ENCODE peak calls at places on chromosome 16, in four cellular contexts. Z is cardiac muscle cell, L is pancreas, A is endodermal cell. R is an unnamed sample.

GRCh38 chr16:57284206-57284951 is at the start of gene PLLP:
- DNase-seq in A (peak; percentile 85), L (peak; percentile 85), Z (peak; percentile 57), R (peak; percentile 77)

GRCh38 chr16:87202346-87202745 is 114.8 kb downstream of the C16orf95 start:
- DNase-seq in Z (no peak), A (no peak), L (no peak), R (no peak)

GRCh38 chr16:88569614-88569984 is 604 bp upstream of the ZC3H18 start:
- DNase-seq in A (peak; percentile 59), L (peak; percentile 79), Z (no peak), R (peak; percentile 19)

GRCh38 chr16:29900888-29901606 is 759 bp downstream of the ASPHD1 start:
- DNase-seq in Z (no peak), A (peak; percentile 65), L (no peak), R (no peak)

GRCh38 chr16:19704321-19705130 is 13.5 kb downstream of the KNOP1 start:
- DNase-seq in Z (no peak), A (no peak), L (no peak), R (no peak)

GRCh38 chr16:11674818-11675560 is 6.7 kb downstream of the SNN start:
- DNase-seq in L (no peak), A (no peak), Z (no peak), R (no peak)

GRCh38 chr16:89958068-89958467 is 9.5 kb downstream of the DEF8 start:
- DNase-seq in A (peak; percentile 94), L (peak; percentile 34), Z (peak; percentile 42), R (peak; percentile 73)

GRCh38 chr16:10647721-10648296 is 46.9 kb downstream of the TEKT5 start:
- DNase-seq in Z (no peak), L (no peak), A (no peak), R (peak; percentile 30)

GRCh38 chr16:22116095-22116700 is 23.9 kb downstream of the VWA3A start:
- DNase-seq in A (no peak), Z (no peak), L (no peak), R (no peak)
- H3K4me1 ChIP-seq in A (no peaks in the 10 kb centered on the region), Z (no peaks in the 10 kb centered on the region), L (no peaks in the 10 kb centered on the region), R (no peaks in the 10 kb centered on the region)

GRCh38 chr16:27225536-27226360 is 22.4 kb downstream of the KDM8 start:
- DNase-seq in A (no peak), L (no peak), Z (no peak), R (no peak)
- TF ChIP-seq CTCF in A (peak; percentile 31), L (no peak), Z (no peak), R (no peak)

GRCh38 chr16:1548234-1548633 is 14.8 kb downstream of the TMEM204 start:
- DNase-seq in Z (no peak), A (no peak), L (no peak), R (no peak)

GRCh38 chr16:1546430-1546829 is 13.0 kb downstream of the TMEM204 start:
- DNase-seq in Z (no peak), L (no peak), A (no peak), R (no peak)

GRCh38 chr16:1542533-1542932 is 9.1 kb downstream of the TMEM204 start:
- DNase-seq in L (no peak), Z (no peak), A (no peak), R (no peak)

GRCh38 chr16:1543085-1543896 is 9.8 kb downstream of the TMEM204 start:
- DNase-seq in A (peak; percentile 75), Z (peak; percentile 45), L (no peak), R (peak; percentile 43)

GRCh38 chr16:1545044-1545736 is 11.7 kb downstream of the TMEM204 start:
- DNase-seq in A (no peak), Z (peak; percentile 51), L (no peak), R (no peak)
- H3K4me1 ChIP-seq in A (no peaks in the 10 kb centered on the region), Z (peaks cover 18% of the 10 kb centered on the region), L (no peaks in the 10 kb centered on the region), R (no peaks in the 10 kb centered on the region)

GRCh38 chr16:67417333-67418061 is 1.2 kb upstream of the ZDHHC1 start:
- DNase-seq in L (no peak), Z (no peak), A (no peak), R (peak; percentile 56)

GRCh38 chr16:67413978-67414891 is 2.0 kb downstream of the ZDHHC1 start:
- DNase-seq in Z (no peak), L (no peak), A (no peak), R (no peak)

GRCh38 chr16:67419502-67419901 is 3.2 kb upstream of the ZDHHC1 start:
- DNase-seq in Z (no peak), L (no peak), A (no peak), R (no peak)

GRCh38 chr16:67419931-67420330 is 3.7 kb upstream of the ZDHHC1 start:
- DNase-seq in A (no peak), L (no peak), Z (no peak), R (peak; percentile 36)

DNA sequence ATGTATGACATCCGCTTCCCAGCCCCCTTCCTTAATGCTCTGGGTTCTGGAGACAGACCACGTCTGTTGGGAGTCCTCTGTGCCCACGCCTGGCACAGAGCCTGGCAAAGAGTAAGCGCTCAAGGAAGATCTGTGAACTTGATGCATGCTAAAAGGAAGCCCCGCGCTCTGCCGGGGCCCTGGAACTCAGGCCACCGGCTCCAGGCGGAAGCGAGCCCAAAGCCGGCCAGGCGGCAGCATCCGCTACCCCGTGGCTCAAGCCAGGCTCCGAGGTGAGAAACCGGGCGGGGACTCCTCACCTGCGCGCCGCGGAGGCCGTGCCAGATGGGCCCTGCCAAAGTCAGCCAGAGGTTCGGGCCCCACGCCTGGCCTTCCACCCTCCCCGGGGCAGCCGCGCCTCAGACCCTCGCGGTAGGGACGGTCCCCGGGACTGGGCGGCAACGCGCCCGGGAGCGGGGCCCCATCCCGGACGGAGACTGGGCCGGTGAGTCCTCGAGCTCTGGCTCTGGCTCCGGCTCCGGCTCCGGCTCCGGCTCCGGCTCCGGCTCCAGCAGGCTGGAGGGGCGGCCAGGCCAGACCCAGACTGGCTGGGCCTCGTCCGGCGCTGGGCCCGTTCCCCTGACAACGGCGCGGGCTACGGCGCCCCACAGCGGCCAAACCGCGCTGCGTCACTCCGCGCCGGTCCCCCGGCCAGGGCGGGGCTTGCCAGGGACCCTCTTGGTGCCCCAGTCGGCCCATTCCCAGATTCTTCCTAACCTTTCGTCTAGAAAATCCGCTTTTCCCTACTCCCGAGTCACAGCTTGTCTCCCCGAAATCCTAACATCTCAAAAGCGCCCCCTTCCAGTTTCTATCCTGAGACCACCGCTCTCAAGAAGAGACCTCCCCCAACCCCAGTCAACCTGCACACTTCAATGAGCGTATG is at the start of gene ZDHHC1:
- DNase-seq in L (peak; percentile 91), A (peak; percentile 92), Z (peak; percentile 82), R (no peak)
- TF ChIP-seq CTCF in L (peak; percentile 22), A (peak; percentile 68), Z (peak; percentile 38), R (no peak)

DNA sequence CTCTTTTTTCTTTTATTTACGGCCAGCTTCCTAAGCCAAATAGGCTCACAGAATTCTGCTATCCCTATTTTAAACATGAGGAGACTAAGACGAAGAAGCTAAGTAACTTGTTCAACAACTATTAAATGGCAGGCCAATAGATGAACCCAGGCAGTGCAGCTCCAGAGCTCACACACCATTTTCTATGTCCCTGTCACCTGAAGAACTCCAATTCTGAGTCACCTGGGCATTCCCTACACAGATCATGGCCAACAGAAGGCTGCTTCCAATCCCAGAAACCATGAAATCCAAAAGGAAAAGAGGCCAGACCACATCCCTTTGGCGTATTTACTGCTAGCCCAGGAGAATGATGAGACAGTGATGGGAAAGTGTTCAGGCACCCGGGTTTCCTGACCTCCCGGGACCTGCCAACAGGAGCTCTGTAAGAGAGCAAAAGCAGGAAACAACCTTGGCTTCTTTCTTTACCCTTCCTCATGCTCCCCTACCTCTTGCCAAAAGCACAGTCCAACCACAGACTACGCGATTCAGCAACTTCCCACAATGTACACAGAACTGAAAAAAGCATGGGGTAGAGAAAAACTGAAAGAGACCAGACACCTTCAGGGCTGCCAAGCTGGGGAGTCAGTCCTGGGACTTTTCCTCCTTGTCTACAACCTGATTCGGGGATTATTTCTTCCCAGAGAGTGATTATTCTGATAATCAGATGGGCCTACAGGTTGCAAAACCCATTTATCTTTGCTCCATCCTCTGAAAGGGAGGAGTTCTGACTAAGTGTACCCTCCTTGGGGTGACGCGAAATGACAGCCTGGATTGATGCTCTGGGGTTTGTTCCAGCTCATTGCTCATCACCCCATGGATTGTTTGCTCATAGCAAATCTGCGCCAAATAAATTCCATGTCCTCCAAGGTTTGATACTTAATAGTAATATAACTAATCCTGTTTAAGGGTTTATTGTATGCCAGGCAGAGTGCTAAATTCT is 47.8 kb upstream of the HAS3 start:
- DNase-seq in L (no peak), Z (no peak), A (no peak), R (no peak)
- H3K4me1 ChIP-seq in L (peaks cover 5% of the 10 kb centered on the region), Z (no peaks in the 10 kb centered on the region), A (no peaks in the 10 kb centered on the region), R (no peaks in the 10 kb centered on the region)

DNA sequence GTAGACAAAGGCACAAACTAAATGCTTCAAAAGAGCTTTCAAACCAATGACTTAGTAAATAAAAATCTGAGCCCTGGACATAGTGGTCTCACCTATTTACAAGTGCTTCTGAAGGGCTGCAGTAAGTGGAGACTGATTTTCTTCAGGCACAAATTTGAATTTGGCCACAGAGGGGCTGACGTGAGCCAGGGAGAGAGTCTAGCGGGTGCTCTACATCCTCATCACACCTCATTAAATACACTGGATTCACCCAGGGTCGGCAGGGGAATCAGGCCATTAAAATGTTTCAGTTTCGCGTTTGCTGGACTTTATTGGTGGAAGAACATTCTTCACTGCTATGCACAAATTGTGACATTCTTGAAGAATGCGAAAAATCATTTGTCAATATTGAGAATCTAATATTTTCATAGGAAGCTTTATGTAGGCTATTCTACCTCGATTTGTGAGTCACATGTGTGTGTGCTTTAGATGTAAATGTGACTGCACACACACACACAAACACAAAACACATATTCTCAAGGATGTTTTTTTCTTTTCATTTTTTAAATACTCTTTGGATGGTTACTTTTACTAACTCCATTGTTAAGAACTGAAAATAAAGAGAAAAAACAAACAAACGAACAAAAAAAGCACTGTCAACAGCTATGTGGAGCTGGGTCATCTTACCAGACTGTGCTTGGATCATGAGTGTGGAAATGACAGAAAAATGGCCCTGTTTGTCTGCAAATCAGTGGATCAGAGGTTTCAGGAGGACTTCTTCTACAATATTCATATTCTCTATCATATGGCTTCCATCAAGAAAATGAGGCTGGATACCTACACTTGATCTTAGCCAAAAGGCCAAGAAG is 58.9 kb downstream of the CDH11 start:
- DNase-seq in L (no peak), A (no peak), Z (no peak), R (no peak)
- TF ChIP-seq CTCF in L (no peak), A (peak; percentile 21), Z (no peak), R (no peak)

GRCh38 chr16:17373533-17373932 is 97.2 kb downstream of the XYLT1 start:
- DNase-seq in A (no peak), L (no peak), Z (no peak), R (no peak)

GRCh38 chr16:17371014-17371296 is 99.8 kb downstream of the XYLT1 start:
- DNase-seq in A (no peak), Z (no peak), L (no peak), R (no peak)

GRCh38 chr16:17374668-17375255 is 96.0 kb downstream of the XYLT1 start:
- DNase-seq in A (no peak), Z (no peak), L (no peak), R (no peak)

GRCh38 chr16:17370233-17371013 is 100.3 kb downstream of the XYLT1 start:
- DNase-seq in A (no peak), Z (no peak), L (no peak), R (no peak)

DNA sequence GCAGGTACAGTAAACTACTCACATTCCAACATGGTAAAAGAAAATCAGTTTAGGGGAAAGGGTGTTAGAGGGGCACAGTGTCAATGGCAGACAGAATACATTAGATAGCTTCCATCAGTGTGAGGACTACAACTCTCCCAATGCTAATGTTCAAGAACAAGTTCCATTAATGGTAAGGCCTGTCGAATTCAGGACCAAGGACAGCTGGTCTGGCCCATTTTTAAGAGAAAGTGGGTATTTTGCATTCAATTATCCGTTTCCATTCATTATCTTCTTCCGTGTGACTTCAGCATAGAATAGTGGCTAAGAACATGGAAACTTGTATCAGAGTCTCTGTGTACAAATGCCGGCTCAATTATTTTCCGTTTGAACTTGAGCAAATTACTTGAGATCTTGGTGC is 98.4 kb downstream of the XYLT1 start:
- DNase-seq in Z (peak; percentile 37), A (no peak), L (no peak), R (no peak)
- H3K4me1 ChIP-seq in Z (peaks cover 24% of the 10 kb centered on the region), A (no peaks in the 10 kb centered on the region), L (no peaks in the 10 kb centered on the region), R (no peaks in the 10 kb centered on the region)

R was measured in Caco-2.